ENCODE peak calls at places on chromosome 1, in seven cellular contexts. M is hippocampal formation; I is iPS-NIHi11; T is activated CD8-positive, alpha-beta memory T cell treated with anti-CD3 and anti-CD28 coated beads for 48 hours; A is lower lobe of right lung; Z is stimulated activated CD8-positive, alpha-beta memory T cell treated with anti-CD3 and anti-CD28 coated beads, Interleukin-4, amount 100 ng/mL, for 1 hour; D is GDM1. L is an unnamed sample.

GRCh38 chr1:55402676-55403464 is 187.7 kb upstream of the USP24 start:
- DNase-seq in M (no peak), I (no peak), T (no peak), A (no peak), Z (no peak), D (no peak), L (no peak)

GRCh38 chr1:25774206-25774804 is 25.7 kb upstream of the SELENON start:
- DNase-seq in M (no peak), I (no peak), T (no peak), A (no peak), Z (no peak), D (no peak), L (no peak)

GRCh38 chr1:221708076-221708571 is 33.8 kb downstream of the DUSP10 start:
- DNase-seq in M (peak), I (no peak), T (no peak), A (no peak), Z (peak), D (peak), L (no peak)

GRCh38 chr1:231964955-231965354 is 338.4 kb downstream of the DISC1 start:
- DNase-seq in M (no peak), I (no peak), T (no peak), A (no peak), Z (no peak), D (no peak), L (no peak)

GRCh38 chr1:204885790-204886189 is 15.1 kb downstream of the NFASC start:
- DNase-seq in M (no peak), I (no peak), T (no peak), A (no peak), Z (no peak), D (no peak), L (no peak)

GRCh38 chr1:24890861-24891260 is 39.2 kb downstream of the RUNX3 start:
- DNase-seq in M (no peak), I (no peak), T (no peak), A (no peak), Z (no peak), D (no peak), L (no peak)

GRCh38 chr1:209491031-209491430 is 92.5 kb upstream of the CAMK1G start:
- DNase-seq in M (no peak), I (no peak), T (no peak), A (no peak), Z (no peak), D (no peak), L (no peak)

GRCh38 chr1:983736-984475 is 2.0 kb upstream of the PERM1 start:
- DNase-seq in M (no peak), I (peak), T (no peak), A (no peak), Z (no peak), D (no peak), L (no peak)

GRCh38 chr1:53690411-53690810 is 48.6 kb downstream of the GLIS1 start:
- DNase-seq in M (no peak), I (no peak), T (no peak), A (no peak), Z (no peak), D (no peak), L (no peak)

GRCh38 chr1:3879787-3880428 is 20.2 kb downstream of the C1orf174 start:
- DNase-seq in M (no peak), I (no peak), T (no peak), A (peak), Z (no peak), D (no peak), L (peak)

GRCh38 chr1:226104671-226105121 is 42.2 kb downstream of the H3-3A start:
- DNase-seq in M (no peak), I (no peak), T (no peak), A (no peak), Z (no peak), D (no peak), L (no peak)

GRCh38 chr1:41465741-41466140 is 18.7 kb downstream of the EDN2 start:
- DNase-seq in M (no peak), I (no peak), T (no peak), A (no peak), Z (no peak), D (no peak), L (no peak)

GRCh38 chr1:95309031-95309459 is 75.0 kb downstream of the RWDD3 start:
- DNase-seq in M (peak), I (peak), T (no peak), A (no peak), Z (no peak), D (no peak), L (no peak)

GRCh38 chr1:225070972-225071371 is 141.5 kb downstream of the DNAH14 start:
- DNase-seq in M (no peak), I (no peak), T (no peak), A (no peak), Z (no peak), D (no peak), L (no peak)

GRCh38 chr1:118739421-118739930 is 248.7 kb downstream of the TBX15 start:
- DNase-seq in M (no peak), I (peak), T (no peak), A (no peak), Z (no peak), D (no peak), L (no peak)

GRCh38 chr1:186244825-186245224 is 130.2 kb downstream of the TPR start:
- DNase-seq in M (no peak), I (no peak), T (no peak), A (no peak), Z (no peak), D (no peak), L (no peak)

GRCh38 chr1:65423884-65424655 is 3.6 kb downstream of the LEPR start:
- DNase-seq in M (no peak), I (no peak), T (no peak), A (no peak), Z (no peak), D (no peak), L (no peak)

GRCh38 chr1:12275370-12275769 is 45.5 kb downstream of the VPS13D start:
- DNase-seq in M (no peak), I (peak), T (peak), A (peak), Z (no peak), D (no peak), L (peak)

GRCh38 chr1:16156848-16157495 is 1.1 kb upstream of the EPHA2 start:
- DNase-seq in M (no peak), I (no peak), T (no peak), A (no peak), Z (no peak), D (no peak), L (no peak)

GRCh38 chr1:3504151-3504822 is 49.8 kb downstream of the ARHGEF16 start:
- DNase-seq in M (peak), I (no peak), T (no peak), A (no peak), Z (no peak), D (no peak), L (peak)

GRCh38 chr1:193406901-193407300 is 220.5 kb upstream of the B3GALT2 start:
- DNase-seq in M (peak), I (peak), T (no peak), A (no peak), Z (no peak), D (no peak), L (no peak)

GRCh38 chr1:197559655-197560054 is 215.6 kb downstream of the DENND1B start:
- DNase-seq in M (no peak), I (no peak), T (no peak), A (no peak), Z (no peak), D (no peak), L (no peak)

GRCh38 chr1:111948209-111949131 is 41.0 kb downstream of the KCND3 start:
- DNase-seq in M (peak), I (peak), T (no peak), A (no peak), Z (no peak), D (no peak), L (no peak)

GRCh38 chr1:201626629-201627275 is 87.8 kb downstream of the NAV1 start:
- DNase-seq in M (no peak), I (no peak), T (no peak), A (no peak), Z (no peak), D (no peak), L (no peak)

GRCh38 chr1:226512076-226512728 is 36.4 kb upstream of the STUM start:
- DNase-seq in M (no peak), I (no peak), T (no peak), A (no peak), Z (no peak), D (no peak), L (no peak)

GRCh38 chr1:149896589-149896988 is 2.8 kb upstream of the BOLA1 start:
- DNase-seq in M (no peak), I (no peak), T (no peak), A (no peak), Z (no peak), D (no peak), L (no peak)

GRCh38 chr1:1272341-1273151 is 1.1 kb downstream of the UBE2J2 start:
- DNase-seq in M (no peak), I (no peak), T (no peak), A (peak), Z (no peak), D (no peak), L (peak)

L was measured in left lung.